ENCODE peak calls at places on chromosomes 13 and 19, in ten cellular contexts. Y is MV-4-11; Q is ELF-1; G is CD8-positive, alpha-beta T cell; S is GM12891; R is right lobe of liver; T is stimulated activated CD4-positive, alpha-beta T cell treated with anti-CD3 and anti-CD28 coated beads, Interleukin-4, amount 100 ng/mL, for 4 hours; M is ACHN; N is central memory CD4-positive, alpha-beta T cell; L is astrocyte of the spinal cord. Z is an unnamed sample.

GRCh38 chr13:37587236-37587635 is 11.3 kb downstream of the POSTN start:
- DNase-seq in R (no peak), L (no peak), G (no peak), N (no peak), M (no peak), T (no peak), Y (no peak), S (no peak), Q (no peak), Z (no peak)

GRCh38 chr19:39926170-39926755 is 8.2 kb downstream of the FCGBP start:
- DNase-seq in L (no peak), G (no peak), M (no peak), T (no peak), S (no peak), N (no peak), Y (no peak), Q (no peak), R (no peak), Z (peak)

GRCh38 chr19:14160017-14160703 is 23.8 kb upstream of the ASF1B start:
- DNase-seq in T (no peak), M (no peak), Y (no peak), Q (no peak), L (no peak), N (no peak), S (peak), G (no peak), R (no peak), Z (no peak)

GRCh38 chr13:113184568-113185440 is 23.7 kb downstream of the PCID2 start:
- DNase-seq in S (no peak), Y (no peak), M (no peak), Q (no peak), T (no peak), N (peak), R (no peak), G (no peak), L (no peak), Z (no peak)

GRCh38 chr19:29860492-29860891 is 48.7 kb downstream of the CCNE1 start:
- DNase-seq in M (no peak), S (no peak), R (no peak), Y (peak), T (no peak), Q (peak), L (no peak), N (no peak), G (no peak), Z (no peak)

GRCh38 chr13:48596128-48596429 is 57.6 kb upstream of the CYSLTR2 start:
- DNase-seq in T (no peak), Y (no peak), Q (no peak), G (no peak), M (no peak), S (no peak), R (no peak), L (no peak), N (no peak), Z (no peak)

GRCh38 chr19:5099822-5100221 is 130.9 kb downstream of the KDM4B start:
- DNase-seq in G (no peak), L (no peak), S (no peak), Y (peak), R (no peak), M (no peak), T (no peak), N (no peak), Q (no peak), Z (no peak)

GRCh38 chr13:110912651-110913051 is 2.2 kb downstream of the ANKRD10 start:
- DNase-seq in N (no peak), T (no peak), G (no peak), L (peak), R (no peak), Y (peak), M (peak), Q (peak), S (no peak), Z (peak)

GRCh38 chr13:76803831-76804230 is 82.4 kb downstream of the KCTD12 start:
- DNase-seq in Y (peak), G (no peak), R (no peak), T (no peak), M (no peak), L (no peak), N (no peak), S (no peak), Q (no peak), Z (no peak)

GRCh38 chr19:47110521-47111080 is 3.0 kb downstream of the ZC3H4 start:
- DNase-seq in N (peak), Q (no peak), Y (no peak), S (no peak), M (no peak), L (no peak), R (no peak), G (peak), T (peak), Z (no peak)

GRCh38 chr19:1445932-1446712 is 3.8 kb upstream of the APC2 start:
- DNase-seq in Y (no peak), G (no peak), N (no peak), Q (no peak), S (no peak), M (peak), T (no peak), R (no peak), L (no peak), Z (no peak)

GRCh38 chr13:39684531-39685137 is 29.2 kb downstream of the COG6 start:
- DNase-seq in S (no peak), T (no peak), M (peak), L (peak), Y (peak), N (peak), Q (no peak), G (no peak), R (no peak), Z (peak)

GRCh38 chr13:113595131-113595530 is 10.6 kb downstream of the TFDP1 start:
- DNase-seq in L (no peak), M (no peak), N (no peak), T (no peak), S (no peak), Y (no peak), G (no peak), Q (no peak), R (peak), Z (no peak)

GRCh38 chr13:90918551-90918950 is 428.9 kb upstream of the MIR17HG start:
- DNase-seq in R (no peak), L (peak), N (no peak), S (no peak), G (no peak), M (peak), Q (no peak), Y (peak), T (no peak), Z (no peak)

GRCh38 chr13:21060063-21060826 is 1.1 kb downstream of the LATS2 start:
- DNase-seq in M (no peak), N (no peak), G (no peak), L (peak), S (peak), T (no peak), Q (peak), R (peak), Y (no peak), Z (no peak)

GRCh38 chr19:47713046-47714021 is at the start of gene EHD2:
- DNase-seq in Y (no peak), G (no peak), S (peak), L (peak), N (peak), Q (peak), M (peak), R (no peak), T (peak), Z (no peak)

GRCh38 chr13:30529085-30529815 is 63.5 kb upstream of the HMGB1 start:
- DNase-seq in N (no peak), Y (no peak), L (peak), M (no peak), Q (no peak), S (peak), R (no peak), T (no peak), G (no peak), Z (no peak)

GRCh38 chr19:36030264-36031148 is 2.2 kb downstream of the CLIP3 start:
- DNase-seq in R (no peak), M (no peak), L (no peak), T (no peak), G (no peak), N (no peak), Q (no peak), S (no peak), Y (no peak), Z (no peak)

GRCh38 chr19:10553943-10554381 is 10.3 kb downstream of the ATG4D start:
- DNase-seq in L (no peak), G (peak), N (peak), R (no peak), M (no peak), S (peak), Y (peak), T (no peak), Q (no peak), Z (no peak)

GRCh38 chr19:16957151-16957662 is 68.4 kb downstream of the F2RL3 start:
- DNase-seq in Y (no peak), M (no peak), N (no peak), Q (no peak), T (no peak), R (no peak), S (no peak), L (peak), G (no peak), Z (peak)

GRCh38 chr19:36257512-36257876 is 42.6 kb downstream of the ZNF146 start:
- DNase-seq in Q (peak), R (no peak), Y (no peak), T (no peak), G (no peak), L (no peak), N (no peak), S (no peak), M (no peak), Z (no peak)

GRCh38 chr19:40398417-40399056 is 8.6 kb upstream of the HIPK4 start:
- DNase-seq in R (no peak), S (peak), Y (no peak), G (peak), Q (peak), T (peak), N (peak), M (no peak), L (peak), Z (no peak)

GRCh38 chr13:27535546-27535945 is 84.8 kb downstream of the LNX2 start:
- DNase-seq in T (no peak), R (no peak), L (no peak), Q (no peak), G (no peak), N (no peak), Y (no peak), M (no peak), S (no peak), Z (no peak)

GRCh38 chr19:798415-799075 is 1.3 kb downstream of the PTBP1 start:
- DNase-seq in N (no peak), L (no peak), M (peak), S (peak), Q (no peak), G (no peak), Y (no peak), T (no peak), R (peak), Z (no peak)

GRCh38 chr13:24745516-24745860 is 18.5 kb upstream of the RNF17 start:
- DNase-seq in L (no peak), Q (no peak), N (no peak), R (no peak), Y (no peak), M (no peak), G (no peak), S (no peak), T (no peak), Z (no peak)

Z was measured in PC-9.